ENCODE peak calls at places on chromosomes 4 and X, in seven cellular contexts. A, I, S, L, U, C and M are unnamed samples.

GRCh38 chr4:74777531-74777930 is 16.8 kb downstream of the BTC start:
- DNase-seq in A (no peak), I (no peak), S (no peak), L (no peak), U (no peak), C (no peak), M (no peak)

GRCh38 chrX:68461541-68461940 is 28.2 kb upstream of the OPHN1 start:
- DNase-seq in A (no peak), I (no peak), S (no peak), L (no peak), U (no peak), C (no peak), M (no peak)

GRCh38 chr4:70571772-70572171 is 20.3 kb upstream of the AMBN start:
- DNase-seq in A (no peak), I (no peak), S (no peak), L (no peak), U (no peak), C (no peak), M (no peak)

GRCh38 chr4:55410431-55410830 is 14.7 kb downstream of the TMEM165 start:
- DNase-seq in A (no peak), I (no peak), S (no peak), L (no peak), U (no peak), C (no peak), M (no peak)

GRCh38 chrX:96771500-96771899 is 86.9 kb downstream of the DIAPH2 start:
- DNase-seq in A (no peak), I (no peak), S (no peak), L (no peak), U (no peak), C (no peak), M (no peak)

GRCh38 chrX:52839137-52839536 is 28.1 kb downstream of the XAGE5 start:
- DNase-seq in A (no peak), I (no peak), S (peak; percentile 1), L (no peak), U (no peak), C (no peak), M (no peak)

GRCh38 chr4:83040269-83040668 is 5.3 kb downstream of the COPS4 start:
- DNase-seq in A (no peak), I (no peak), S (peak; percentile 12), L (no peak), U (no peak), C (no peak), M (no peak)

GRCh38 chr4:156778606-156779005 is 193.0 kb downstream of the PDGFC start:
- DNase-seq in A (no peak), I (no peak), S (no peak), L (no peak), U (no peak), C (no peak), M (no peak)

GRCh38 chr4:8910100-8910821 is 38.6 kb upstream of the HMX1 start:
- DNase-seq in A (no peak), I (no peak), S (no peak), L (no peak), U (peak; percentile 51), C (peak; percentile 23), M (peak; percentile 22)

GRCh38 chr4:54098375-54098774 is 1.6 kb upstream of the GSX2 start:
- DNase-seq in A (no peak), I (no peak), S (peak; percentile 34), L (no peak), U (no peak), C (no peak), M (no peak)

GRCh38 chr4:7768736-7769135 is 170.9 kb downstream of the AFAP1 start:
- DNase-seq in A (no peak), I (peak; percentile 14), S (no peak), L (no peak), U (peak; percentile 56), C (no peak), M (no peak)
- H3K4me1 ChIP-seq in A (no peaks in the 10 kb centered on the region), I (peaks cover 14% of the 10 kb centered on the region), S (no peaks in the 10 kb centered on the region), L (no peaks in the 10 kb centered on the region), U (no peaks in the 10 kb centered on the region), C (no peaks in the 10 kb centered on the region), M (no peaks in the 10 kb centered on the region)

DNA sequence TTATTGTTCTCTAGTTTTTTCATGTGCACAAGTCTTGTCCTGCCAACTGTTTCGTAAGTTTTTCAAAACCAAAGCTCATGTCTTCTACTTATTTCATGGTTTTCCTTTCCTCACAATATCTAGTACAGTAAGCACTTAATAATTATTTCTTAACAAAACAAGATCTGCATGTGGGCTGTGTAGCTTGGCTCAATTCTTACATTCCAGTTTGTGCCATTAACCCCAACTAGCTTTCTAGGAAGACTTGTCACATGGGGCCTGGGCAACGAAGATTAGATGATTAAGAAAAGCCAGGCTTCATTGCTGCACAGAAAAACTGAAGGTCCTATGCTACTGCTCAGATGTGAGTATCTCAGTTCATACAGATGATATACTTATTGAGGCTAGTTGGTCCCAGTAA is 155.3 kb upstream of the TEX13A start:
- DNase-seq in A (no peak), I (no peak), S (no peak), L (no peak), U (no peak), C (no peak), M (no peak)
- H3K27ac ChIP-seq in A (no peak overlapping the region), I (no peak overlapping the region), S (no peak overlapping the region), L (no peak overlapping the region), U (no peak overlapping the region), C (no peak overlapping the region), M (no peak overlapping the region)

DNA sequence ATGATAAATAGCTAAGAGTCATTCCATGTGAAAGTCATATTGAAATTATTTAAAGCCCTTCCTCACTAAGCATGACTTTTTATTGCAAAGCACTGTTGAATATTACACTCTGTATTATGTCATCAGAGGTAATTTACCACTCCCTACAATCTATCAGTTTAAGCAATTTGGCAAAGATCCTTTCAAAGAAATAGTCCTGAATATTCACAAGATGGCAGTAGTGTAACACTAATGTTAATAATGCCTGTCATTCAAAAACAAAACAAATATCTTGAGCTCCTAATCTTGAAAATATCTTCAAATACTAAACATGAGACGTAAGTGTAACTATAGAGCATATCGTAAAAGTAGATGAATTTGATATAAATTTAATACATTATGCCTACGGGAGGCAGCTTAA is 208.6 kb upstream of the TECRL start:
- DNase-seq in A (no peak), I (no peak), S (peak; percentile 39), L (no peak), U (no peak), C (no peak), M (no peak)
- TF ChIP-seq CTCF in A (no peak), I (no peak), S (no peak), L (no peak), U (no peak), C (no peak), M (no peak)

GRCh38 chr4:57098945-57099344 is 11.2 kb downstream of the IGFBP7 start:
- DNase-seq in A (no peak), I (no peak), S (no peak), L (no peak), U (no peak), C (no peak), M (no peak)

GRCh38 chr4:57095956-57096355 is 14.2 kb downstream of the IGFBP7 start:
- DNase-seq in A (no peak), I (no peak), S (no peak), L (no peak), U (no peak), C (no peak), M (no peak)

GRCh38 chr4:57099363-57099762 is 10.8 kb downstream of the IGFBP7 start:
- DNase-seq in A (no peak), I (no peak), S (no peak), L (no peak), U (no peak), C (no peak), M (no peak)

GRCh38 chr4:57097711-57098110 is 12.5 kb downstream of the IGFBP7 start:
- DNase-seq in A (no peak), I (no peak), S (no peak), L (no peak), U (no peak), C (no peak), M (no peak)

DNA sequence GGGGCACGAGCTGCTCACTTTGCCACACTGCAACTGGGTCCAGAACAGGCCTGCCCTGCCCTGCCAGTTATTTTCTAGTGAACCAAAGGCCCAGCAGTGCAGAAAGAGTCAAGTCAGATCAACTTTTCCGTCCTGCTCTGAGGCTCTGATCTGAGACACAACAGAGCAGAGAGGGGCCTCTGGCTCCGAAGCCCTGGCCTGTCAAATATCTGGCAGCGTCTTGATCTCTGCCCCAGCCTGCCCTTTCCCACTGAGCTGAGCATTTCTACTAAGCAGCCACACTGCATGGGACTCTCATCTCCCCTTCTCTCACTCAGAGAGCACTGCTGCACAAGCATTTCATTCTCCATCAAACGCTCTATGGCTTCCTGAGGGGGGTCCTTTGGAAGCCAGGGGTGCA is 11.8 kb downstream of the IGFBP7 start:
- DNase-seq in A (no peak), I (no peak), S (no peak), L (no peak), U (no peak), C (no peak), M (no peak)
- H3K4me1 ChIP-seq in A (peaks cover 13% of the 10 kb centered on the region), I (peaks cover 100% of the 10 kb centered on the region), S (peaks cover 21% of the 10 kb centered on the region), L (peaks cover 59% of the 10 kb centered on the region), U (peaks cover 58% of the 10 kb centered on the region), C (peaks cover 12% of the 10 kb centered on the region), M (no peaks in the 10 kb centered on the region)

GRCh38 chr4:112858751-112859150 is 190.7 kb upstream of the ANK2 start:
- DNase-seq in A (no peak), I (no peak), S (no peak), L (no peak), U (no peak), C (no peak), M (no peak)

GRCh38 chr4:112862318-112862674 is 187.2 kb upstream of the ANK2 start:
- DNase-seq in A (no peak), I (no peak), S (no peak), L (no peak), U (no peak), C (no peak), M (no peak)

GRCh38 chr4:112859456-112860184 is 189.8 kb upstream of the ANK2 start:
- DNase-seq in A (no peak), I (no peak), S (no peak), L (no peak), U (no peak), C (no peak), M (no peak)

GRCh38 chr4:112861378-112862317 is 187.8 kb upstream of the ANK2 start:
- DNase-seq in A (no peak), I (no peak), S (no peak), L (no peak), U (no peak), C (no peak), M (no peak)

DNA sequence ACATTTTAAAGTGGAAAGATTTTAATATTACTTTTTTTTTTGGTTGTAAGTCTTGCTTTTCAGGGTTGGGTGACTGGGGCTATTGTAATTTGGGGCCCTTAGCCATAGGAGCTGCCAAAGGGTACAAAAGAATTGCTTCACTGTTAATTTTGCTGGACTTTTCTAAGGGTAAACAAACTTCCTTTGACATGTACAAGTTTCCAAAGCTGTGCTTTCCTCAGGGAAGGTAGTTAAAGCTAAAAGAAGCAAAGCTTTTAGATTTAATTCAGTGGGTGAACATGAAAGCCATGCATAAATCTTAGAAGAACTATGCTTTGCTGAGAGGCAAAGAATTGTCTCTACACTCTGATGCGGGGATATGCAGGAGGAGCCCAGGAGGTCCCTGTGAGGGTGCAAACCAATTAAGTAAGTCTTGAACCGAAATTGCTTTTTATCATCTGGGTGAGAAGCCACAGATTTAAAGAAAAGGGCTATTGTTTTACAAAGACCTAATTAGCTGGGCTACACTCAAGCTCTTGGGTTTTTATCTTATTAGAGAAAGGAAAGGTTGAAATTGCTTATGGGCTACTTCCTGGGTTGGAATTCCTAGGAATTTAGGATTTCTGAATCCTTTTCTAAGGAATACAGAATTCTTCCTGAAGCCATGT is 188.6 kb upstream of the ANK2 start:
- DNase-seq in A (no peak), I (no peak), S (peak; percentile 47), L (no peak), U (no peak), C (no peak), M (no peak)
- H3K27ac ChIP-seq in A (no peak overlapping the region), I (peak overlapping the region; percentile 11), S (peak overlapping the region; percentile 85), L (no peak overlapping the region), U (no peak overlapping the region), C (no peak overlapping the region), M (no peak overlapping the region)

GRCh38 chr4:73446336-73446938 is 10.4 kb downstream of the AFP start:
- DNase-seq in A (no peak), I (no peak), S (peak; percentile 81), L (no peak), U (no peak), C (no peak), M (no peak)
- TF ChIP-seq CTCF in A (peak; percentile 54), I (peak; percentile 63), S (peak; percentile 83), L (peak; percentile 40), U (peak; percentile 33), C (peak; percentile 71), M (peak; percentile 55)